ENCODE peak calls at places on chromosomes 16 and 17, in six cellular contexts. G is right atrium auricular region, O is tibial artery, W is H9, T is stomach, Y is endothelial cell of umbilical vein. U is an unnamed sample.

GRCh38 chr16:49952386-49952785 is 72.6 kb upstream of the CNEP1R1 start:
- DNase-seq in W (no peak), O (no peak), T (no peak), Y (no peak), G (no peak), U (no peak)

GRCh38 chr17:34740516-34740915 is 161.1 kb downstream of the TMEM132E start:
- DNase-seq in T (peak; percentile 14), G (no peak), W (peak; percentile 19), Y (no peak), O (peak; percentile 15), U (no peak)

GRCh38 chr17:83070800-83071341 is 8.5 kb upstream of the METRNL start:
- DNase-seq in W (no peak), O (no peak), T (no peak), G (no peak), Y (no peak), U (no peak)

GRCh38 chr17:57532556-57532955 is 212.5 kb downstream of the CCDC182 start:
- DNase-seq in T (no peak), W (no peak), G (no peak), Y (no peak), O (no peak), U (no peak)

GRCh38 chr17:77527394-77527793 is 386.6 kb downstream of the SEC14L1 start:
- DNase-seq in G (no peak), T (peak; percentile 2), Y (no peak), W (no peak), O (no peak), U (no peak)

GRCh38 chr17:73142763-73143395 is 21.9 kb upstream of the SSTR2 start:
- DNase-seq in T (no peak), W (no peak), O (no peak), G (no peak), Y (peak; percentile 30), U (peak; percentile 76)

GRCh38 chr17:29279397-29280070 is 14.4 kb downstream of the NUFIP2 start:
- DNase-seq in Y (no peak), T (no peak), G (no peak), O (no peak), W (no peak), U (no peak)

GRCh38 chr16:8571061-8571596 is 19.2 kb downstream of the TMEM114 start:
- DNase-seq in O (no peak), G (no peak), T (no peak), Y (no peak), W (no peak), U (no peak)

GRCh38 chr16:25009822-25010221 is 5.3 kb downstream of the ARHGAP17 start:
- DNase-seq in G (no peak), Y (peak; percentile 28), T (no peak), W (no peak), O (peak; percentile 49), U (peak; percentile 50)

GRCh38 chr17:7803981-7804380 is 30.0 kb upstream of the KDM6B start:
- DNase-seq in G (no peak), W (peak; percentile 71), Y (no peak), T (peak; percentile 38), O (no peak), U (no peak)

GRCh38 chr17:38584350-38584925 is 21.3 kb downstream of the SRCIN1 start:
- DNase-seq in O (peak; percentile 31), T (peak; percentile 79), Y (peak; percentile 28), W (peak; percentile 89), G (peak; percentile 60), U (no peak)

GRCh38 chr16:8955828-8956227 is 7.9 kb downstream of the USP7 start:
- DNase-seq in O (no peak), Y (no peak), T (no peak), W (no peak), G (no peak), U (no peak)

GRCh38 chr16:56747486-56748045 is 17.6 kb downstream of the NUP93 start:
- DNase-seq in G (no peak), Y (no peak), T (no peak), O (no peak), W (no peak), U (no peak)

GRCh38 chr17:63369233-63369632 is 76.9 kb downstream of the CYB561 start:
- DNase-seq in W (no peak), G (no peak), O (no peak), Y (no peak), T (no peak), U (no peak)

GRCh38 chr17:46978489-46979022 is 497 bp downstream of the RPRML start:
- DNase-seq in T (no peak), W (peak; percentile 63), G (no peak), Y (no peak), O (no peak), U (no peak)

GRCh38 chr17:44914148-44914547 is 1.2 kb downstream of the GFAP start:
- DNase-seq in G (no peak), O (no peak), T (no peak), W (peak; percentile 25), Y (no peak), U (no peak)

GRCh38 chr17:37737971-37738370 is 6.9 kb downstream of the HNF1B start:
- DNase-seq in G (no peak), W (no peak), T (no peak), Y (no peak), O (no peak), U (no peak)

GRCh38 chr17:40471856-40472732 is 28.8 kb downstream of the IGFBP4 start:
- DNase-seq in W (no peak), Y (no peak), T (no peak), G (no peak), O (no peak), U (no peak)

GRCh38 chr17:60442271-60443201 is 20.2 kb downstream of the CHCT1 start:
- DNase-seq in G (no peak), T (no peak), O (no peak), Y (no peak), W (no peak), U (no peak)

GRCh38 chr16:23597003-23597756 is 1.1 kb upstream of the NDUFAB1 start:
- DNase-seq in G (no peak), O (no peak), W (peak; percentile 79), T (no peak), Y (peak; percentile 21), U (no peak)

GRCh38 chr17:45302649-45303173 is 14.1 kb downstream of the MAP3K14 start:
- DNase-seq in O (peak; percentile 52), G (no peak), T (no peak), Y (no peak), W (no peak), U (no peak)

GRCh38 chr17:74437702-74438101 is 5.8 kb downstream of the GPRC5C start:
- DNase-seq in T (no peak), G (no peak), O (no peak), W (no peak), Y (no peak), U (no peak)

GRCh38 chr16:79658301-79659001 is 57.9 kb upstream of the MAF start:
- DNase-seq in W (no peak), G (no peak), Y (no peak), O (no peak), T (peak; percentile 53), U (no peak)

GRCh38 chr17:5499790-5500189 is 13.4 kb downstream of the MIS12 start:
- DNase-seq in O (no peak), W (peak; percentile 66), G (no peak), T (no peak), Y (no peak), U (no peak)

GRCh38 chr17:67359960-67360817 is 6.2 kb downstream of the PSMD12 start:
- DNase-seq in G (no peak), O (no peak), W (no peak), Y (peak; percentile 29), T (no peak), U (no peak)
- TF ChIP-seq CTCF in G (no peak), O (no peak), W (peak; percentile 62), Y (peak; percentile 16), T (no peak), U (no peak)

DNA sequence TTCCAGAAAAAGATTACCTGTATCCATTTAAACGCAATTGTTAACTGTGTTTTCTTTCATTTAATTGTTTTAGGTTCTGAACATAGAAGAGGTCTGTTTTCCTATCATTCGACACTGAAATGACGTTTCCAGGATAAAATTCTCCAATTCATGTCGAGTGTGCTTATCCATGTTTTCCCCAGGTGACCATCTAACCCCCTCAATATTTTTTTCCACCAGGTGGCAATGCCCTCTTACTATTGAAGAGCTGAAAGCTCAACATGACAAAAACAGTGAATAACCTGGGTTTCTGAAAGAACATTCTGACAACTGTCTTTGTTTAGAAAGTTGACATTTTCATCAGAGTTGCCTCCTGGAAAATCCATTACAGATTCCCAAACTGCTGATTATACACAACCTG is 948.7 kb downstream of the KCNJ2 start:
- DNase-seq in W (no peak), T (no peak), O (no peak), Y (no peak), G (no peak), U (no peak)
- TF ChIP-seq CTCF in W (peak; percentile 67), T (peak; percentile 36), O (no peak), Y (no peak), G (no peak), U (no peak)

GRCh38 chr17:50696365-50696879 is 11.3 kb downstream of the ANKRD40 start:
- DNase-seq in W (no peak), T (no peak), O (no peak), Y (no peak), G (no peak), U (no peak)

GRCh38 chr17:50693041-50693682 is 14.6 kb downstream of the ANKRD40 start:
- DNase-seq in O (no peak), T (no peak), G (no peak), Y (no peak), W (no peak), U (no peak)

GRCh38 chr17:50697076-50697475 is 10.6 kb downstream of the ANKRD40 start:
- DNase-seq in T (no peak), Y (no peak), O (no peak), W (no peak), G (no peak), U (no peak)

GRCh38 chr17:50699410-50699809 is 8.3 kb downstream of the ANKRD40 start:
- DNase-seq in Y (no peak), W (no peak), O (no peak), G (no peak), T (no peak), U (no peak)

GRCh38 chr17:50697663-50698272 is 9.9 kb downstream of the ANKRD40 start:
- DNase-seq in W (no peak), O (no peak), G (no peak), Y (no peak), T (no peak), U (no peak)
- TF ChIP-seq CTCF in W (peak; percentile 26), O (no peak), G (no peak), Y (no peak), T (no peak), U (no peak)

GRCh38 chr16:88936008-88936912 is 40.7 kb downstream of the CBFA2T3 start:
- DNase-seq in G (peak; percentile 68), W (peak; percentile 42), Y (no peak), T (no peak), O (peak; percentile 62), U (peak; percentile 73)
- TF ChIP-seq CTCF in G (no peak), W (peak; percentile 12), Y (no peak), T (no peak), O (no peak), U (peak; percentile 23)

GRCh38 chr16:67173808-67174705 is 3.7 kb downstream of the NOL3 start:
- DNase-seq in W (peak; percentile 84), T (peak; percentile 94), O (peak; percentile 91), G (peak; percentile 91), Y (peak; percentile 90), U (peak; percentile 83)
- TF ChIP-seq CTCF in W (peak; percentile 22), T (no peak), O (peak; percentile 23), G (no peak), Y (no peak), U (peak; percentile 10)